ENCODE peak calls at places on chromosomes 12 and 14, in five cellular contexts. I is neuronal stem cell, V is HL-60, D is brain microvascular endothelial cell, G is colonic mucosa. Z is an unnamed sample.

GRCh38 chr14:92121207-92121669 is 268 bp downstream of the NDUFB1 start:
- DNase-seq in I (peak; percentile 20), V (peak; percentile 15), D (peak; percentile 22), G (no peak), Z (no peak)

GRCh38 chr14:101008196-101008595 is 104.7 kb upstream of the RTL1 start:
- DNase-seq in I (no peak), V (no peak), D (no peak), G (no peak), Z (no peak)

GRCh38 chr12:52041695-52042123 is 9.5 kb upstream of the NR4A1 start:
- DNase-seq in I (no peak), V (no peak), D (no peak), G (no peak), Z (no peak)

GRCh38 chr14:57245941-57246340 is 22.8 kb downstream of the EXOC5 start:
- DNase-seq in I (no peak), V (no peak), D (peak; percentile 19), G (no peak), Z (no peak)

GRCh38 chr12:104720346-104721064 is 237.6 kb downstream of the SLC41A2 start:
- DNase-seq in I (no peak), V (peak; percentile 65), D (peak; percentile 52), G (peak; percentile 37), Z (peak; percentile 13)

GRCh38 chr12:58425481-58426392 is 484.4 kb downstream of the ATP23 start:
- DNase-seq in I (peak; percentile 79), V (no peak), D (peak; percentile 86), G (peak; percentile 62), Z (peak; percentile 82)

GRCh38 chr14:23373041-23373440 is 432 bp downstream of the IL25 start:
- DNase-seq in I (no peak), V (no peak), D (no peak), G (no peak), Z (no peak)

GRCh38 chr12:77537648-77538047 is 293.0 kb upstream of the NAV3 start:
- DNase-seq in I (no peak), V (no peak), D (no peak), G (no peak), Z (no peak)

GRCh38 chr14:93047187-93047586 is 68.5 kb downstream of the ITPK1 start:
- DNase-seq in I (no peak), V (no peak), D (no peak), G (no peak), Z (no peak)

GRCh38 chr14:100981808-100982207 is 78.3 kb upstream of the RTL1 start:
- DNase-seq in I (no peak), V (no peak), D (peak; percentile 74), G (no peak), Z (no peak)

GRCh38 chr12:90021729-90022249 is 313.2 kb upstream of the ATP2B1 start:
- DNase-seq in I (no peak), V (no peak), D (no peak), G (no peak), Z (no peak)

GRCh38 chr12:116141110-116141832 is 136.2 kb downstream of the MED13L start:
- DNase-seq in I (no peak), V (no peak), D (no peak), G (no peak), Z (no peak)

GRCh38 chr14:92726135-92726932 is 22.1 kb downstream of the LGMN start:
- DNase-seq in I (no peak), V (no peak), D (peak; percentile 95), G (peak; percentile 85), Z (peak; percentile 51)

GRCh38 chr12:45290218-45290609 is 74.3 kb downstream of the ANO6 start:
- DNase-seq in I (no peak), V (no peak), D (peak; percentile 71), G (no peak), Z (peak; percentile 49)

GRCh38 chr12:56158926-56159461 is 835 bp downstream of the MYL6 start:
- DNase-seq in I (peak; percentile 46), V (peak; percentile 76), D (peak; percentile 59), G (peak; percentile 92), Z (peak; percentile 45)

GRCh38 chr12:41188058-41188840 is at the start of gene PDZRN4:
- DNase-seq in I (peak; percentile 33), V (no peak), D (no peak), G (no peak), Z (no peak)

GRCh38 chr12:132489602-132490239 is at the start of gene FBRSL1:
- DNase-seq in I (peak; percentile 87), V (peak; percentile 91), D (peak; percentile 72), G (peak; percentile 95), Z (peak; percentile 51)

GRCh38 chr12:113818833-113819232 is 147.3 kb downstream of the RBM19 start:
- DNase-seq in I (peak; percentile 41), V (no peak), D (no peak), G (no peak), Z (no peak)

GRCh38 chr12:42968426-42968825 is 378.9 kb upstream of the PRICKLE1 start:
- DNase-seq in I (no peak), V (no peak), D (no peak), G (no peak), Z (no peak)

GRCh38 chr12:24948816-24949722 is at the start of gene BCAT1:
- DNase-seq in I (peak; percentile 48), V (peak; percentile 82), D (peak; percentile 85), G (peak; percentile 44), Z (peak; percentile 70)

GRCh38 chr12:132279184-132279889 is 50.1 kb downstream of the GALNT9 start:
- DNase-seq in I (no peak), V (no peak), D (no peak), G (peak; percentile 45), Z (no peak)

GRCh38 chr12:19288603-19289244 is 150.6 kb upstream of the AEBP2 start:
- DNase-seq in I (peak; percentile 6), V (no peak), D (no peak), G (no peak), Z (no peak)

GRCh38 chr12:12726543-12727093 is 9.4 kb downstream of the CDKN1B start:
- DNase-seq in I (no peak), V (peak; percentile 21), D (peak; percentile 90), G (no peak), Z (no peak)

GRCh38 chr12:1272132-1272531 is 281.1 kb downstream of the ERC1 start:
- DNase-seq in I (no peak), V (no peak), D (no peak), G (no peak), Z (no peak)

GRCh38 chr12:106246891-106247730 is 709 bp downstream of the CKAP4 start:
- DNase-seq in I (peak; percentile 59), V (peak; percentile 22), D (peak; percentile 42), G (peak; percentile 43), Z (no peak)

DNA sequence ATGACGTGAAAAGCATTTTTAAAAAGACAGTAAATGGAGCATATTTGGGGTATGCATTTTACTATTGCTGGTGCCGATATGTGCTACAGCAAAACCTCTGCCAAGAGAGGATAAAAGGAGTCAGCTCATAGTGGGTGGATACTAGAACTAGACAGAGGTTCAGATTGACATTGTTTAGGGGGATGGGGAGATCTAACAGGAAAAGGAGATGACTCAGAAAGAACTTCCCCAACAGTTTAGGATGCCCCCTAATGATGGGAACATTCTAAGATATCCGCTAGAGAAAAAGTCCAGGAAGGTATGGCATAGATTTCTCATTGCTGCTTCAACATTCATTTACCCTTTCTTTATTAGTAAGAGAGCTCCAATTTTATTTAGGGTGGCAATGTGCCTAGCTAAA is 110.5 kb upstream of the CLEC14A start:
- DNase-seq in I (no peak), V (no peak), D (no peak), G (no peak), Z (no peak)
- H3K4me3 ChIP-seq in I (no peak overlapping the region), V (no peak overlapping the region), D (no peak overlapping the region), G (no peak overlapping the region), Z (no peak overlapping the region)

GRCh38 chr14:70190156-70190555 is 1.4 kb upstream of the SLC8A3 start:
- DNase-seq in I (no peak), V (no peak), D (no peak), G (no peak), Z (no peak)

GRCh38 chr14:70188292-70188607 is 501 bp downstream of the SLC8A3 start:
- DNase-seq in I (no peak), V (no peak), D (no peak), G (no peak), Z (no peak)

GRCh38 chr14:70188608-70189540 is at the start of gene SLC8A3:
- DNase-seq in I (peak; percentile 53), V (no peak), D (peak; percentile 31), G (peak; percentile 22), Z (no peak)

GRCh38 chr14:70186826-70187483 is 1.8 kb downstream of the SLC8A3 start:
- DNase-seq in I (no peak), V (no peak), D (no peak), G (peak; percentile 41), Z (no peak)

DNA sequence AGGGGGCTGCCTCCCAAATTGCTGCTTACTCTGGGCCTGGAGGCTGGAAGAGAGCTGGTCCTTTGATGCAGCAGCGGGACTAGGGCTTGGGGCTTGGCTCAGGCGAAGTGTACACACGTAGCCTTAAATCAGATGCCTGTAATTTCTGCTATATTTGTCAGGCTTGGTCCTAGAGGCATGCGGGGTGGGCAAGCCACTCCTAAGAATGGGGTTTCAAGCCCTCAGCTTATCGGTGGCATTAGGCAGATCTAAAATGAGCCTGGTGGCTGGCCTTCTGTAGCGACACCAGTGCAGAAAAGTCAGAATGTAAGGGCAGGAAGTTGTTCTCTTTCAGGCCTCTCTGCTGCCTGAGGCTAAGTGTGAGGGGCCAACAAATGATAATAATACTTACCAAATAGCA is 927 bp upstream of the SLC8A3 start:
- DNase-seq in I (no peak), V (no peak), D (no peak), G (no peak), Z (no peak)
- H3K27me3 ChIP-seq in I (peaks cover 56% of the 10 kb centered on the region), V (peaks cover 6% of the 10 kb centered on the region), D (peaks cover 5% of the 10 kb centered on the region), G (peaks cover 28% of the 10 kb centered on the region), Z (peaks cover 32% of the 10 kb centered on the region)

DNA sequence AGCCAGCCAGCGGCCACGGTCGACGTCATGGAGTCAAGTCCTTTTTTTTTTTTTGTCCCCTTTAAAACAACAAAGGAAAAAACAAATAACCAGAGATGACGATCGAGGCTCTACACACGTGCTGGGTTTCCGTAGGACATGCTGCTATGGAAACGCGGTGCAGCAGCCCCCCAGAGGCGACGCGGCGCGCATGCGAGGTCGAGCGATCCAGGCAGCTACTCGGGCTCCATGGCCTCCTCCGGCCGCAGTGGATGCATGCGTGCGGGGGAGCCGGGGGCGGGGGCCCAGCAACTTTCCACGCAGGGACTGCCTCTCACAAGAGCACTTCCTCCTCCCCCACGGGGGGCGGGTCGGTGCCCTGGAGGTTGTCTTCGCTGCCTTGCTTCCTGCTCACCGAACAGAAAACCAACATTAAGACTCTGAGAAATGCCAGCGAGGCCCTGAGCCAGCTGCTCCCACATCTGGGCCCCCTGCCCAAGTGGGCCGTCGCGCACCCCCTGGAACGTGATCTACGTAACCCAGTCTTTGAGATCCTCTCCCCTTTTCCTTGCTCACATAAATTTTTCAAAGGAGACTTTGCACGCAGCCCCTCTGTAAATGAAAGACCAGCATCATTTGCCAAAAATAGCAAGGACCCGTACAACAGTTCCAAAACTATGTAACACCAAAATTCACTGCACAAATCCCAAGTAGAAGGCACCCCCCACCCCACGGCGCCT is 30.7 kb downstream of the P2RX4 start:
- DNase-seq in I (no peak), V (peak; percentile 97), D (peak; percentile 25), G (peak; percentile 53), Z (no peak)
- H3K4me3 ChIP-seq in I (no peak overlapping the region), V (peak overlapping the region; percentile 14), D (no peak overlapping the region), G (no peak overlapping the region), Z (no peak overlapping the region)

GRCh38 chr12:121525411-121525810 is 55.4 kb downstream of the KDM2B start:
- DNase-seq in I (no peak), V (no peak), D (no peak), G (no peak), Z (no peak)
- H3K27me3 ChIP-seq in I (no peaks in the 10 kb centered on the region), V (no peaks in the 10 kb centered on the region), D (no peaks in the 10 kb centered on the region), G (no peaks in the 10 kb centered on the region), Z (no peaks in the 10 kb centered on the region)